ENCODE peak calls at places on chromosomes 16 and 17, in seven cellular contexts. One of them, this sample, is unnamed.
A peak's percentile ranks its signal among the peaks of the same experiment; 100 is the strongest.

GRCh38 chr16:82311528-82311927 is 141.5 kb upstream of the MPHOSPH6 start:
- DNase-seq in BJ: no peak
- DNase-seq in upper lobe of right lung: no peak
- DNase-seq in psoas muscle: no peak
- DNase-seq in Peyer's patch: no peak
- DNase-seq in Karpas-422: no peak
- DNase-seq in lower lobe of right lung: no peak
- DNase-seq in this sample: no peak

GRCh38 chr17:63439682-63440081 is 6.4 kb downstream of the CYB561 start:
- DNase-seq in BJ: peak; percentile 21
- DNase-seq in psoas muscle: no peak
- DNase-seq in upper lobe of right lung: no peak
- DNase-seq in lower lobe of right lung: no peak
- DNase-seq in Peyer's patch: no peak
- DNase-seq in Karpas-422: no peak
- DNase-seq in this sample: no peak

GRCh38 chr17:50346313-50347086 is 574 bp downstream of the XYLT2 start:
- DNase-seq in BJ: no peak
- DNase-seq in Karpas-422: peak; percentile 81
- DNase-seq in psoas muscle: peak; percentile 68
- DNase-seq in upper lobe of right lung: peak; percentile 80
- DNase-seq in lower lobe of right lung: peak; percentile 73
- DNase-seq in Peyer's patch: peak; percentile 46
- DNase-seq in this sample: peak; percentile 57

GRCh38 chr17:1868090-1868489 is 38.3 kb downstream of the RPA1 start:
- DNase-seq in lower lobe of right lung: no peak
- DNase-seq in upper lobe of right lung: no peak
- DNase-seq in psoas muscle: no peak
- DNase-seq in Peyer's patch: no peak
- DNase-seq in BJ: no peak
- DNase-seq in Karpas-422: no peak
- DNase-seq in this sample: no peak

GRCh38 chr16:48526058-48526957 is 83.7 kb downstream of the N4BP1 start:
- DNase-seq in Karpas-422: peak; percentile 72
- DNase-seq in Peyer's patch: peak; percentile 45
- DNase-seq in upper lobe of right lung: peak; percentile 43
- DNase-seq in lower lobe of right lung: no peak
- DNase-seq in BJ: no peak
- DNase-seq in psoas muscle: no peak
- DNase-seq in this sample: peak; percentile 73

GRCh38 chr17:3828151-3828851 is 17.7 kb downstream of the NCBP3 start:
- DNase-seq in upper lobe of right lung: no peak
- DNase-seq in psoas muscle: no peak
- DNase-seq in Peyer's patch: no peak
- DNase-seq in lower lobe of right lung: no peak
- DNase-seq in Karpas-422: no peak
- DNase-seq in BJ: no peak
- DNase-seq in this sample: no peak

GRCh38 chr16:29011112-29011511 is 26.3 kb downstream of the LAT start:
- DNase-seq in upper lobe of right lung: no peak
- DNase-seq in Karpas-422: peak; percentile 52
- DNase-seq in psoas muscle: no peak
- DNase-seq in lower lobe of right lung: no peak
- DNase-seq in BJ: no peak
- DNase-seq in Peyer's patch: no peak
- DNase-seq in this sample: no peak

GRCh38 chr17:32854177-32854576 is 22.7 kb downstream of the MYO1D start:
- DNase-seq in BJ: no peak
- DNase-seq in upper lobe of right lung: no peak
- DNase-seq in lower lobe of right lung: no peak
- DNase-seq in psoas muscle: no peak
- DNase-seq in Peyer's patch: no peak
- DNase-seq in Karpas-422: no peak
- DNase-seq in this sample: no peak

GRCh38 chr16:86661715-86662114 is 83.4 kb downstream of the FOXL1 start:
- DNase-seq in Karpas-422: no peak
- DNase-seq in upper lobe of right lung: no peak
- DNase-seq in Peyer's patch: no peak
- DNase-seq in psoas muscle: no peak
- DNase-seq in lower lobe of right lung: no peak
- DNase-seq in BJ: no peak
- DNase-seq in this sample: no peak

GRCh38 chr16:17432902-17433576 is 37.7 kb downstream of the XYLT1 start:
- DNase-seq in BJ: no peak
- DNase-seq in upper lobe of right lung: no peak
- DNase-seq in Peyer's patch: no peak
- DNase-seq in psoas muscle: no peak
- DNase-seq in lower lobe of right lung: no peak
- DNase-seq in Karpas-422: no peak
- DNase-seq in this sample: no peak

GRCh38 chr17:79925242-79925957 is 86.2 kb upstream of the CBX4 start:
- DNase-seq in lower lobe of right lung: peak; percentile 88
- DNase-seq in Peyer's patch: no peak
- DNase-seq in psoas muscle: peak; percentile 93
- DNase-seq in Karpas-422: no peak
- DNase-seq in upper lobe of right lung: peak; percentile 92
- DNase-seq in BJ: no peak
- DNase-seq in this sample: no peak

GRCh38 chr17:22273308-22273707 is 581.0 kb downstream of the KCNJ18 start:
- DNase-seq in psoas muscle: no peak
- DNase-seq in upper lobe of right lung: peak; percentile 54
- DNase-seq in lower lobe of right lung: no peak
- DNase-seq in Peyer's patch: no peak
- DNase-seq in Karpas-422: peak; percentile 19
- DNase-seq in BJ: no peak
- DNase-seq in this sample: no peak

GRCh38 chr16:62077998-62078397 is 41.8 kb upstream of the CDH8 start:
- DNase-seq in Karpas-422: no peak
- DNase-seq in psoas muscle: no peak
- DNase-seq in Peyer's patch: no peak
- DNase-seq in BJ: no peak
- DNase-seq in upper lobe of right lung: no peak
- DNase-seq in lower lobe of right lung: no peak
- DNase-seq in this sample: peak; percentile 8

GRCh38 chr17:75159196-75160031 is 5.1 kb upstream of the JPT1 start:
- DNase-seq in psoas muscle: no peak
- DNase-seq in upper lobe of right lung: no peak
- DNase-seq in Karpas-422: no peak
- DNase-seq in BJ: no peak
- DNase-seq in Peyer's patch: no peak
- DNase-seq in lower lobe of right lung: no peak
- DNase-seq in this sample: no peak

GRCh38 chr16:73890524-73891500 is 405.8 kb upstream of the PSMD7 start:
- DNase-seq in Peyer's patch: no peak
- DNase-seq in Karpas-422: no peak
- DNase-seq in BJ: no peak
- DNase-seq in psoas muscle: no peak
- DNase-seq in lower lobe of right lung: no peak
- DNase-seq in upper lobe of right lung: no peak
- DNase-seq in this sample: peak; percentile 6
- H3K4me3 ChIP-seq in Peyer's patch: no peak overlapping the region
- H3K4me3 ChIP-seq in Karpas-422: no peak overlapping the region
- H3K4me3 ChIP-seq in BJ: no peak overlapping the region
- H3K4me3 ChIP-seq in psoas muscle: peak overlapping the region; percentile 22
- H3K4me3 ChIP-seq in lower lobe of right lung: no peak overlapping the region
- H3K4me3 ChIP-seq in upper lobe of right lung: no peak overlapping the region
- H3K4me3 ChIP-seq in this sample: no peak overlapping the region

DNA sequence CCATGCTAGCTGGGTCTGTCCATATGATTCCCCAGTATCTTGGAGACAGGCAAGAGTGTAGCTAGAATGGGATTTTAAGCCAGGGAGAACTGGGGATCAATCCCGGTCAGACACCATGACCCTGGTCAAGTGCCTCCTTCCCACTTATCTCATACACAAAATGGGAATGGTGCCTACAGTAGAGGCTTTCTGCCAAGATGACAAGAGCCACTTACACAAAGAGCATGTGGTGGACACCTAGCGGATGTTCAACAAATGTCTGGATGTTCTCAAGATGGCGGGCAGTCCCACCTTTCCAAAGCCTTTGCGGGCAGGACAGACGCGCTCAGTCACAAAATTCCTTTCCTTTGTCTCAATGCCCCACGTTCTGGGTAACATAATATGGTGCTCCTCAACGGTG is 57.3 kb downstream of the MAF start:
- DNase-seq in BJ: no peak
- DNase-seq in Karpas-422: no peak
- DNase-seq in upper lobe of right lung: no peak
- DNase-seq in Peyer's patch: no peak
- DNase-seq in lower lobe of right lung: no peak
- DNase-seq in psoas muscle: no peak
- DNase-seq in this sample: no peak
- H3K4me3 ChIP-seq in BJ: no peak overlapping the region
- H3K4me3 ChIP-seq in Karpas-422: no peak overlapping the region
- H3K4me3 ChIP-seq in upper lobe of right lung: no peak overlapping the region
- H3K4me3 ChIP-seq in Peyer's patch: no peak overlapping the region
- H3K4me3 ChIP-seq in lower lobe of right lung: no peak overlapping the region
- H3K4me3 ChIP-seq in psoas muscle: no peak overlapping the region
- H3K4me3 ChIP-seq in this sample: no peak overlapping the region

GRCh38 chr16:88809068-88809675 is 2.6 kb downstream of the APRT start:
- DNase-seq in upper lobe of right lung: peak; percentile 56
- DNase-seq in BJ: no peak
- DNase-seq in lower lobe of right lung: no peak
- DNase-seq in Karpas-422: peak; percentile 60
- DNase-seq in Peyer's patch: no peak
- DNase-seq in psoas muscle: peak; percentile 51
- DNase-seq in this sample: peak; percentile 28
- H3K4me3 ChIP-seq in upper lobe of right lung: no peak overlapping the region
- H3K4me3 ChIP-seq in BJ: no peak overlapping the region
- H3K4me3 ChIP-seq in lower lobe of right lung: no peak overlapping the region
- H3K4me3 ChIP-seq in Karpas-422: peak overlapping the region; percentile 88
- H3K4me3 ChIP-seq in Peyer's patch: no peak overlapping the region
- H3K4me3 ChIP-seq in psoas muscle: no peak overlapping the region
- H3K4me3 ChIP-seq in this sample: no peak overlapping the region

GRCh38 chr16:87721622-87722565 is 43.9 kb downstream of the KLHDC4 start:
- DNase-seq in psoas muscle: no peak
- DNase-seq in Peyer's patch: no peak
- DNase-seq in Karpas-422: no peak
- DNase-seq in lower lobe of right lung: no peak
- DNase-seq in BJ: no peak
- DNase-seq in upper lobe of right lung: no peak
- DNase-seq in this sample: no peak
- H3K4me3 ChIP-seq in psoas muscle: no peak overlapping the region
- H3K4me3 ChIP-seq in Peyer's patch: no peak overlapping the region
- H3K4me3 ChIP-seq in Karpas-422: no peak overlapping the region
- H3K4me3 ChIP-seq in lower lobe of right lung: no peak overlapping the region
- H3K4me3 ChIP-seq in BJ: no peak overlapping the region
- H3K4me3 ChIP-seq in upper lobe of right lung: no peak overlapping the region
- H3K4me3 ChIP-seq in this sample: no peak overlapping the region

GRCh38 chr17:61401280-61402072 is 1.8 kb downstream of the TBX2 start:
- DNase-seq in Karpas-422: no peak
- DNase-seq in lower lobe of right lung: no peak
- DNase-seq in BJ: no peak
- DNase-seq in upper lobe of right lung: no peak
- DNase-seq in Peyer's patch: no peak
- DNase-seq in psoas muscle: no peak
- DNase-seq in this sample: no peak
- H3K4me3 ChIP-seq in Karpas-422: no peak overlapping the region
- H3K4me3 ChIP-seq in lower lobe of right lung: peak overlapping the region; percentile 67
- H3K4me3 ChIP-seq in BJ: peak overlapping the region; percentile 78
- H3K4me3 ChIP-seq in upper lobe of right lung: peak overlapping the region; percentile 65
- H3K4me3 ChIP-seq in Peyer's patch: peak overlapping the region; percentile 59
- H3K4me3 ChIP-seq in psoas muscle: peak overlapping the region; percentile 77
- H3K4me3 ChIP-seq in this sample: no peak overlapping the region

DNA sequence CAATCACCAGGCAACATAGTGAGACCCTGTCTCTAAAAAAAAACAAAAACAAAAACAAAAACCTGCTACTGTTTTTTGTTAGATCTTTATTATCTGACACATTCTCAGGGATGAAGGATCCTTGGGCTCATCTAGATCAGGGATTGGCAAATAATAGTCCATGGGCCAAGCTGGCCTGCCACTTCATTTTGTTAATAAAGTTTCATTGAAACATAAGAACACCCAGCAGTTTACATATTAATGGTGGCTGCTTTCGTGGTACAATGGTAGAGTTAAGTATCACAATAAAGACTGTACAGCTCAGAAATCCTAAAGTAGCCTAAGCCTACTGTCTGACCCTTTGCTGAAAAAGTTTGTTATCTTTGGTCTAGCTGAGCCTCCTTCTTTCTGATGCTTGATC is 32.9 kb upstream of the CLEC18A start:
- DNase-seq in psoas muscle: no peak
- DNase-seq in BJ: no peak
- DNase-seq in Karpas-422: no peak
- DNase-seq in upper lobe of right lung: no peak
- DNase-seq in lower lobe of right lung: no peak
- DNase-seq in Peyer's patch: no peak
- DNase-seq in this sample: no peak
- H3K4me3 ChIP-seq in psoas muscle: no peak overlapping the region
- H3K4me3 ChIP-seq in BJ: peak overlapping the region; percentile 28
- H3K4me3 ChIP-seq in Karpas-422: no peak overlapping the region
- H3K4me3 ChIP-seq in upper lobe of right lung: no peak overlapping the region
- H3K4me3 ChIP-seq in lower lobe of right lung: no peak overlapping the region
- H3K4me3 ChIP-seq in Peyer's patch: no peak overlapping the region
- H3K4me3 ChIP-seq in this sample: no peak overlapping the region

This sample was measured in GM12865.